ENCODE peak calls at places on chromosomes 13 and 19, in ten cellular contexts. U, B, Y, O, A, R, X, E, I and L are unnamed samples.

GRCh38 chr13:30429721-30430694 is 7.7 kb downstream of the UBE2L5 start:
- DNase-seq in B (peak), A (no peak), U (no peak), I (no peak), O (peak), R (peak), Y (peak), E (no peak), X (no peak), L (no peak)

GRCh38 chr13:85538957-85539356 is 260.3 kb downstream of the SLITRK6 start:
- DNase-seq in B (no peak), I (no peak), R (no peak), O (no peak), A (no peak), E (no peak), X (no peak), U (no peak), Y (no peak), L (no peak)

GRCh38 chr19:1236566-1236965 is 1.2 kb downstream of the CBARP start:
- DNase-seq in U (no peak), E (no peak), I (no peak), A (no peak), X (no peak), O (no peak), Y (no peak), B (no peak), R (no peak), L (no peak)

GRCh38 chr13:110471156-110471832 is 90.2 kb downstream of the RAB20 start:
- DNase-seq in B (no peak), U (no peak), O (no peak), Y (no peak), I (no peak), X (no peak), E (no peak), R (no peak), A (no peak), L (no peak)

GRCh38 chr13:34833562-34834182 is 108.4 kb upstream of the NBEA start:
- DNase-seq in E (no peak), A (no peak), U (no peak), B (peak), X (no peak), Y (no peak), I (no peak), O (peak), R (peak), L (no peak)

GRCh38 chr19:47067215-47067847 is 18.9 kb upstream of the TMEM160 start:
- DNase-seq in A (no peak), R (no peak), O (no peak), I (no peak), Y (no peak), B (no peak), E (no peak), U (no peak), X (no peak), L (no peak)

GRCh38 chr19:17004386-17004785 is 22.2 kb downstream of the CPAMD8 start:
- DNase-seq in E (no peak), O (no peak), X (no peak), A (no peak), U (no peak), B (no peak), R (no peak), I (no peak), Y (no peak), L (no peak)

GRCh38 chr19:41552558-41552957 is 23.4 kb upstream of the CEACAM21 start:
- DNase-seq in X (no peak), B (no peak), O (no peak), A (no peak), R (no peak), E (no peak), I (no peak), U (no peak), Y (no peak), L (no peak)

GRCh38 chr13:48000559-48001126 is 430 bp downstream of the SUCLA2 start:
- DNase-seq in Y (no peak), I (no peak), X (no peak), O (peak), U (peak), B (no peak), E (peak), A (no peak), R (peak), L (no peak)

GRCh38 chr13:53052675-53053074 is 24.1 kb downstream of the OLFM4 start:
- DNase-seq in O (no peak), R (no peak), Y (no peak), X (no peak), E (no peak), A (no peak), I (no peak), U (no peak), B (no peak), L (no peak)

GRCh38 chr13:34967851-34968562 is 25.9 kb downstream of the NBEA start:
- DNase-seq in O (peak), A (no peak), X (no peak), R (no peak), E (no peak), U (no peak), I (no peak), Y (no peak), B (no peak), L (no peak)

GRCh38 chr13:40101708-40102359 is 446.4 kb downstream of the COG6 start:
- DNase-seq in E (no peak), A (no peak), U (no peak), O (no peak), R (no peak), X (no peak), I (no peak), Y (no peak), B (no peak), L (no peak)

GRCh38 chr13:102580552-102581169 is 16.1 kb upstream of the TPP2 start:
- DNase-seq in E (no peak), Y (no peak), B (peak), A (no peak), O (peak), X (no peak), U (no peak), I (no peak), R (peak), L (no peak)

GRCh38 chr13:41603917-41604316 is 146.6 kb downstream of the RGCC start:
- DNase-seq in X (no peak), I (no peak), Y (no peak), E (peak), R (peak), B (peak), U (no peak), O (peak), A (no peak), L (no peak)

GRCh38 chr19:40494191-40494838 is 27.5 kb downstream of the SPTBN4 start:
- DNase-seq in B (no peak), E (no peak), R (no peak), A (no peak), X (no peak), U (no peak), I (no peak), Y (no peak), O (no peak), L (no peak)

GRCh38 chr13:101474419-101474957 is 22.0 kb downstream of the ITGBL1 start:
- DNase-seq in I (no peak), E (no peak), Y (peak), B (peak), R (peak), A (no peak), U (peak), X (no peak), O (peak), L (no peak)

GRCh38 chr13:45194081-45194939 is 6.5 kb downstream of the KCTD4 start:
- DNase-seq in X (no peak), Y (no peak), R (peak), I (no peak), E (no peak), A (peak), U (peak), B (peak), O (peak), L (no peak)

GRCh38 chr13:30388401-30389283 is 33.7 kb upstream of the UBE2L5 start:
- DNase-seq in Y (no peak), I (no peak), U (no peak), B (peak), A (no peak), O (no peak), R (peak), X (no peak), E (no peak), L (no peak)

GRCh38 chr13:20363604-20364003 is 131.5 kb upstream of the GJB6 start:
- DNase-seq in X (no peak), B (peak), Y (no peak), R (no peak), A (no peak), O (peak), I (no peak), U (no peak), E (no peak), L (no peak)

GRCh38 chr19:40411125-40411842 is 1.9 kb downstream of the PRX start:
- DNase-seq in X (no peak), B (no peak), U (peak), I (no peak), Y (no peak), E (peak), A (peak), R (no peak), O (no peak), L (no peak)

GRCh38 chr13:102948006-102948405 is 102.2 kb downstream of the ERCC5 start:
- DNase-seq in Y (no peak), U (peak), O (peak), R (no peak), A (no peak), X (no peak), B (peak), I (no peak), E (no peak), L (no peak)

GRCh38 chr19:13937479-13938360 is 497 bp downstream of the PODNL1 start:
- DNase-seq in X (no peak), R (no peak), U (peak), I (no peak), B (no peak), Y (no peak), O (peak), E (no peak), A (no peak), L (no peak)

GRCh38 chr19:3382460-3383100 is 16.2 kb downstream of the NFIC start:
- DNase-seq in X (no peak), A (no peak), B (no peak), E (no peak), Y (no peak), O (no peak), U (no peak), R (no peak), I (no peak), L (no peak)

GRCh38 chr19:32268381-32268780 is 77.0 kb upstream of the ZNF507 start:
- DNase-seq in U (no peak), R (no peak), O (no peak), Y (no peak), E (no peak), B (no peak), A (no peak), I (no peak), X (no peak), L (no peak)

GRCh38 chr13:72567566-72567965 is 159.9 kb downstream of the MZT1 start:
- DNase-seq in B (no peak), I (no peak), R (no peak), E (no peak), U (peak), O (no peak), X (no peak), Y (no peak), A (no peak), L (no peak)

GRCh38 chr19:6014551-6015135 is 36.7 kb upstream of the RANBP3 start:
- DNase-seq in O (no peak), Y (no peak), R (no peak), E (no peak), X (no peak), I (no peak), B (no peak), A (no peak), U (peak), L (no peak)

GRCh38 chr13:109370486-109370885 is 415.9 kb downstream of the IRS2 start:
- DNase-seq in R (no peak), U (no peak), Y (no peak), X (no peak), E (no peak), B (no peak), O (no peak), I (no peak), A (no peak), L (no peak)

GRCh38 chr13:23506821-23507210 is 63.4 kb upstream of the TNFRSF19 start:
- DNase-seq in O (peak), A (no peak), I (no peak), R (peak), Y (peak), X (no peak), U (no peak), E (peak), B (peak), L (no peak)

GRCh38 chr13:99356216-99357089 is 49.3 kb upstream of the GPR183 start:
- DNase-seq in U (no peak), I (no peak), B (peak), E (no peak), R (peak), O (peak), X (no peak), Y (no peak), A (no peak), L (no peak)

GRCh38 chr13:99986751-99987150 is 5.2 kb downstream of the ZIC2 start:
- DNase-seq in E (no peak), I (no peak), X (no peak), R (no peak), O (no peak), A (no peak), Y (no peak), B (no peak), U (no peak), L (no peak)

DNA sequence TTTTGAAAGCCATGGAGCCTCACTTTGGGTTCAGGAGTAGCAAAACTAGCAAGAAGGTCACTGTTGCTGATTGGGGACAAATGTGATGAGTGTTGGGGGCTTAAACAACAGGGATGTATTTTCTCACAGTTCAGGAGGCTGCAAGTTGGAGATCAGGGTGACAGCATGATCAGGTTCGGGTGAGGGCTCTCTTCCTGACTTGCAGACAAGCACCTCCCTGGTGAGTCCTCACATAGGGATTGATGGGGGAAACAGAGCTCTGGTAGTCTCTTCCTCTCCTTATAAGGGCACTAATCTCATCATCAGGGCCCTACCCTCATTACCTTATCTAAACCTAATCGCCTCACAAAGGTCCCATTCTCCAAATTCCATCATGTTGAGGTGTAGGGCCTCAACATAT is 179.2 kb downstream of the TSHZ3 start:
- DNase-seq in I (no peak), E (no peak), X (no peak), Y (no peak), U (no peak), R (no peak), A (no peak), B (no peak), O (no peak), L (no peak)
- TF ChIP-seq CTCF in I (no peak), E (no peak), X (no peak), Y (no peak), U (no peak), R (no peak), A (no peak), B (no peak), O (no peak), L (no peak)

GRCh38 chr19:52590728-52591127 is 20.6 kb downstream of the ZNF701 start:
- DNase-seq in R (no peak), B (no peak), U (peak), O (no peak), I (no peak), E (no peak), A (no peak), Y (no peak), X (no peak), L (no peak)
- TF ChIP-seq CTCF in R (no peak), B (no peak), U (peak), O (no peak), I (no peak), E (no peak), A (peak), Y (no peak), X (no peak), L (peak)

DNA sequence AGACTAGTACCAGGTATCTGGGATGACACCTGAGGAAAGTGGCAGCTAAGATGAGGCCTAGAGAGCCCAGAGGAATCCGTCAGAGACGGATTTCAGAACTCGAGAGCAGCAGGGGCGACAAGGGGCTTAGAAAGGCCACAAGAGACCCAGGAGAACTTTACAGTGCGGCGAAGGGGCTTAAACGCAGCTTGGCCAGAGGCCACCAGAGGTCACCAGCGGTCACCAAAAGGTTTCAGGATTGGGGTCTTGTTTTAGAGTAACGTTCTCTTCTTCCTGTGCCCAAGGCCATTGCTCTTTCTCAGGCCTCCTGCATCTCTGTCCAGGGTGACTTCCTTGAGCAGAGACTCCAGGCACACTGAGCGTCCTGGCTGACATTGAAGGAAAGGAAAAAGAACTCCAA is 2.2 kb downstream of the ZSCAN22 start:
- DNase-seq in A (no peak), U (peak), O (no peak), R (no peak), Y (no peak), B (no peak), E (no peak), I (no peak), X (no peak), L (peak)
- TF ChIP-seq CTCF in A (no peak), U (peak), O (no peak), R (no peak), Y (no peak), B (no peak), E (no peak), I (no peak), X (no peak), L (peak)

DNA sequence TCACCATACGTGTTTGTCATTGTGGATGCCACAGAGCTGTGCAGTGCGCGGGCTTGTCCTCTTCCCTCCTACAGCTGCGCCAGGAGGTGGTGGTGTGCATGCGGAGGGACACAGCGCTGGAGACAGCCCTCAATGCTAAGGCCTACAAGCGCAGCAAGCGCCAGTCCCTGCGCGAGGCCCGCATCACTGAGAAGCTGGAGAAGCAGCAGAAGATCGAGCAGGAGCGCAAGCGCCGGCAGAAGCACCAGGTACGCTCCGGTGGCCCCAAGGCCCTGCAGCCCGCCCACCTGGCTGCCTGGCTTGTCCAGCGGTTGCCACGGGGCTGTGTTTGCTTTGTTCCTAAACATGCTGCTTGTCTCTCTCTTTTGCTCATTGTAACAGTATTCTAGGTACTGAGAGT is 30.2 kb downstream of the SMARCA4 start:
- DNase-seq in O (no peak), R (no peak), A (no peak), U (no peak), I (no peak), X (no peak), B (no peak), Y (no peak), E (no peak), L (no peak)
- TF ChIP-seq CTCF in O (no peak), R (no peak), A (no peak), U (no peak), I (no peak), X (no peak), B (no peak), Y (no peak), E (no peak), L (no peak)

GRCh38 chr19:30227661-30228112 is 144.5 kb upstream of the ZNF536 start:
- DNase-seq in X (no peak), A (peak), E (peak), Y (no peak), R (peak), U (peak), O (peak), B (peak), I (no peak), L (peak)
- TF ChIP-seq CTCF in X (peak), A (peak), E (peak), Y (peak), R (peak), U (peak), O (peak), B (no peak), I (no peak), L (peak)